ENCODE peak calls at places on chromosomes 1 and 21, in eight cellular contexts. K is BE2C; L is transverse colon; Z is activated T-helper 9 cell treated with anti-CD3 and anti-CD28 coated beads, Interleukin-2, amount 50 U/mL, for 16 hours; A is NCI-H187; X is naive B cell; T is hypothalamus; H is GM06990. E is an unnamed sample.
A peak's percentile ranks its signal among the peaks of the same experiment; 100 is the strongest.

GRCh38 chr1:167627865-167628641 is 2.0 kb upstream of the RCSD1 start:
- DNase-seq in K (peak; percentile 28), L (peak; percentile 67), Z (peak; percentile 63), A (peak; percentile 68), X (peak; percentile 69), T (no peak), H (peak; percentile 79), E (no peak)

GRCh38 chr1:201405484-201405831 is 6.3 kb upstream of the LAD1 start:
- DNase-seq in K (no peak), L (peak; percentile 89), Z (no peak), A (no peak), X (no peak), T (no peak), H (peak; percentile 38), E (no peak)

GRCh38 chr1:17236779-17237601 is 11.9 kb upstream of the PADI3 start:
- DNase-seq in K (peak; percentile 79), L (peak; percentile 92), Z (peak; percentile 74), A (peak; percentile 34), X (peak; percentile 69), T (peak; percentile 31), H (peak; percentile 43), E (peak; percentile 98)

GRCh38 chr1:178684542-178685000 is 40.5 kb upstream of the RALGPS2 start:
- DNase-seq in K (no peak), L (no peak), Z (no peak), A (no peak), X (no peak), T (no peak), H (peak; percentile 17), E (no peak)

GRCh38 chr21:36079010-36079649 is 9.3 kb downstream of the CBR1 start:
- DNase-seq in K (no peak), L (peak; percentile 61), Z (peak; percentile 8), A (no peak), X (peak; percentile 37), T (no peak), H (peak; percentile 31), E (no peak)

GRCh38 chr1:219330669-219331068 is 157.0 kb downstream of the LYPLAL1 start:
- DNase-seq in K (no peak), L (no peak), Z (no peak), A (no peak), X (no peak), T (no peak), H (no peak), E (no peak)

GRCh38 chr1:23533288-23534130 is 2.5 kb upstream of the E2F2 start:
- DNase-seq in K (no peak), L (no peak), Z (no peak), A (no peak), X (no peak), T (no peak), H (no peak), E (no peak)

GRCh38 chr1:175129182-175129581 is 61.5 kb downstream of the TNN start:
- DNase-seq in K (no peak), L (no peak), Z (no peak), A (no peak), X (no peak), T (no peak), H (no peak), E (no peak)

GRCh38 chr21:46096997-46097825 is 701 bp upstream of the COL6A2 start:
- DNase-seq in K (peak; percentile 11), L (peak; percentile 8), Z (no peak), A (no peak), X (no peak), T (no peak), H (no peak), E (no peak)

GRCh38 chr1:44084998-44085675 is 33.5 kb upstream of the KLF17 start:
- DNase-seq in K (no peak), L (no peak), Z (no peak), A (no peak), X (no peak), T (no peak), H (no peak), E (no peak)